ENCODE peak calls at places on chromosomes 4 and X, in five cellular contexts. One of them, this sample, is unnamed.

GRCh38 chr4:156734965-156735895 is 236.4 kb downstream of the PDGFC start:
- DNase-seq in NCI-H1105 treated with DMSO at 0.1 percent for 48 hours: no peak
- DNase-seq in caudate nucleus: no peak
- DNase-seq in mucosa of descending colon: no peak
- DNase-seq in NCI-H2227 treated with DMSO at 0.1 percent for 48 hours: no peak
- DNase-seq in this sample: no peak

GRCh38 chr4:137819964-137820383 is 287.7 kb upstream of the PCDH18 start:
- DNase-seq in NCI-H1105 treated with DMSO at 0.1 percent for 48 hours: peak
- DNase-seq in caudate nucleus: no peak
- DNase-seq in NCI-H2227 treated with DMSO at 0.1 percent for 48 hours: no peak
- DNase-seq in mucosa of descending colon: peak
- DNase-seq in this sample: peak

GRCh38 chr4:106481801-106482200 is 113.2 kb upstream of the GIMD1 start:
- DNase-seq in NCI-H1105 treated with DMSO at 0.1 percent for 48 hours: no peak
- DNase-seq in mucosa of descending colon: no peak
- DNase-seq in caudate nucleus: no peak
- DNase-seq in NCI-H2227 treated with DMSO at 0.1 percent for 48 hours: no peak
- DNase-seq in this sample: no peak

GRCh38 chrX:69107231-69107739 is 58.0 kb downstream of the PJA1 start:
- DNase-seq in NCI-H1105 treated with DMSO at 0.1 percent for 48 hours: no peak
- DNase-seq in mucosa of descending colon: no peak
- DNase-seq in caudate nucleus: no peak
- DNase-seq in NCI-H2227 treated with DMSO at 0.1 percent for 48 hours: peak
- DNase-seq in this sample: peak

GRCh38 chrX:25048176-25048575 is 32.4 kb upstream of the ARX start:
- DNase-seq in mucosa of descending colon: no peak
- DNase-seq in NCI-H1105 treated with DMSO at 0.1 percent for 48 hours: no peak
- DNase-seq in NCI-H2227 treated with DMSO at 0.1 percent for 48 hours: no peak
- DNase-seq in caudate nucleus: no peak
- DNase-seq in this sample: no peak

GRCh38 chrX:12332786-12333347 is 194.6 kb downstream of the FRMPD4 start:
- DNase-seq in NCI-H1105 treated with DMSO at 0.1 percent for 48 hours: no peak
- DNase-seq in mucosa of descending colon: no peak
- DNase-seq in caudate nucleus: no peak
- DNase-seq in NCI-H2227 treated with DMSO at 0.1 percent for 48 hours: no peak
- DNase-seq in this sample: no peak

GRCh38 chrX:27565992-27566391 is 24.2 kb upstream of the DCAF8L2 start:
- DNase-seq in NCI-H1105 treated with DMSO at 0.1 percent for 48 hours: no peak
- DNase-seq in NCI-H2227 treated with DMSO at 0.1 percent for 48 hours: no peak
- DNase-seq in caudate nucleus: no peak
- DNase-seq in mucosa of descending colon: no peak
- DNase-seq in this sample: no peak

GRCh38 chrX:134418317-134419113 is 41.5 kb upstream of the HPRT1 start:
- DNase-seq in caudate nucleus: no peak
- DNase-seq in NCI-H1105 treated with DMSO at 0.1 percent for 48 hours: no peak
- DNase-seq in NCI-H2227 treated with DMSO at 0.1 percent for 48 hours: no peak
- DNase-seq in mucosa of descending colon: no peak
- DNase-seq in this sample: no peak

GRCh38 chrX:54415534-54416350 is 24.5 kb upstream of the TSR2 start:
- DNase-seq in NCI-H1105 treated with DMSO at 0.1 percent for 48 hours: no peak
- DNase-seq in mucosa of descending colon: no peak
- DNase-seq in NCI-H2227 treated with DMSO at 0.1 percent for 48 hours: no peak
- DNase-seq in caudate nucleus: no peak
- DNase-seq in this sample: no peak

GRCh38 chrX:11764602-11765067 is 6.6 kb downstream of the MSL3 start:
- DNase-seq in mucosa of descending colon: no peak
- DNase-seq in NCI-H1105 treated with DMSO at 0.1 percent for 48 hours: no peak
- DNase-seq in NCI-H2227 treated with DMSO at 0.1 percent for 48 hours: no peak
- DNase-seq in caudate nucleus: no peak
- DNase-seq in this sample: no peak

GRCh38 chrX:40095588-40096394 is 2.0 kb downstream of the BCOR start:
- DNase-seq in mucosa of descending colon: no peak
- DNase-seq in caudate nucleus: peak
- DNase-seq in NCI-H2227 treated with DMSO at 0.1 percent for 48 hours: peak
- DNase-seq in NCI-H1105 treated with DMSO at 0.1 percent for 48 hours: no peak
- DNase-seq in this sample: no peak

GRCh38 chr4:128288689-128289106 is 1.1 kb upstream of the PGRMC2 start:
- DNase-seq in NCI-H1105 treated with DMSO at 0.1 percent for 48 hours: peak
- DNase-seq in mucosa of descending colon: peak
- DNase-seq in NCI-H2227 treated with DMSO at 0.1 percent for 48 hours: peak
- DNase-seq in caudate nucleus: no peak
- DNase-seq in this sample: peak

GRCh38 chrX:40107291-40108083 is 9.7 kb upstream of the BCOR start:
- DNase-seq in mucosa of descending colon: peak
- DNase-seq in NCI-H1105 treated with DMSO at 0.1 percent for 48 hours: no peak
- DNase-seq in caudate nucleus: peak
- DNase-seq in NCI-H2227 treated with DMSO at 0.1 percent for 48 hours: peak
- DNase-seq in this sample: peak

GRCh38 chr4:146033149-146033548 is 94.5 kb upstream of the ZNF827 start:
- DNase-seq in NCI-H1105 treated with DMSO at 0.1 percent for 48 hours: no peak
- DNase-seq in caudate nucleus: no peak
- DNase-seq in NCI-H2227 treated with DMSO at 0.1 percent for 48 hours: no peak
- DNase-seq in mucosa of descending colon: peak
- DNase-seq in this sample: peak

GRCh38 chr4:123856689-123857545 is 460.3 kb downstream of the SPRY1 start:
- DNase-seq in NCI-H2227 treated with DMSO at 0.1 percent for 48 hours: no peak
- DNase-seq in mucosa of descending colon: peak
- DNase-seq in caudate nucleus: no peak
- DNase-seq in NCI-H1105 treated with DMSO at 0.1 percent for 48 hours: peak
- DNase-seq in this sample: no peak

GRCh38 chr4:147247577-147247976 is 233.3 kb upstream of the EDNRA start:
- DNase-seq in caudate nucleus: no peak
- DNase-seq in mucosa of descending colon: no peak
- DNase-seq in NCI-H2227 treated with DMSO at 0.1 percent for 48 hours: no peak
- DNase-seq in NCI-H1105 treated with DMSO at 0.1 percent for 48 hours: no peak
- DNase-seq in this sample: no peak

GRCh38 chrX:86910602-86911311 is 606.8 kb upstream of the KLHL4 start:
- DNase-seq in NCI-H1105 treated with DMSO at 0.1 percent for 48 hours: no peak
- DNase-seq in caudate nucleus: no peak
- DNase-seq in NCI-H2227 treated with DMSO at 0.1 percent for 48 hours: no peak
- DNase-seq in mucosa of descending colon: no peak
- DNase-seq in this sample: no peak

GRCh38 chrX:154384284-154384892 is 5.3 kb downstream of the EMD start:
- DNase-seq in NCI-H2227 treated with DMSO at 0.1 percent for 48 hours: no peak
- DNase-seq in caudate nucleus: no peak
- DNase-seq in NCI-H1105 treated with DMSO at 0.1 percent for 48 hours: no peak
- DNase-seq in mucosa of descending colon: no peak
- DNase-seq in this sample: no peak

GRCh38 chr4:75135068-75135825 is 202.3 kb downstream of the PARM1 start:
- DNase-seq in mucosa of descending colon: no peak
- DNase-seq in NCI-H1105 treated with DMSO at 0.1 percent for 48 hours: no peak
- DNase-seq in caudate nucleus: no peak
- DNase-seq in NCI-H2227 treated with DMSO at 0.1 percent for 48 hours: no peak
- DNase-seq in this sample: no peak

GRCh38 chr4:5198586-5198985 is 147.3 kb downstream of the STK32B start:
- DNase-seq in caudate nucleus: no peak
- DNase-seq in mucosa of descending colon: no peak
- DNase-seq in NCI-H1105 treated with DMSO at 0.1 percent for 48 hours: no peak
- DNase-seq in NCI-H2227 treated with DMSO at 0.1 percent for 48 hours: no peak
- DNase-seq in this sample: no peak

GRCh38 chr4:54229631-54230478 is 762 bp downstream of the PDGFRA start:
- DNase-seq in caudate nucleus: no peak
- DNase-seq in NCI-H1105 treated with DMSO at 0.1 percent for 48 hours: no peak
- DNase-seq in NCI-H2227 treated with DMSO at 0.1 percent for 48 hours: no peak
- DNase-seq in mucosa of descending colon: no peak
- DNase-seq in this sample: no peak

GRCh38 chr4:140256941-140257340 is 103.0 kb upstream of the MAML3 start:
- DNase-seq in caudate nucleus: no peak
- DNase-seq in NCI-H1105 treated with DMSO at 0.1 percent for 48 hours: no peak
- DNase-seq in mucosa of descending colon: no peak
- DNase-seq in NCI-H2227 treated with DMSO at 0.1 percent for 48 hours: no peak
- DNase-seq in this sample: peak

GRCh38 chrX:39310925-39311324 is 509.7 kb downstream of the MID1IP1 start:
- DNase-seq in NCI-H2227 treated with DMSO at 0.1 percent for 48 hours: no peak
- DNase-seq in caudate nucleus: no peak
- DNase-seq in mucosa of descending colon: no peak
- DNase-seq in NCI-H1105 treated with DMSO at 0.1 percent for 48 hours: no peak
- DNase-seq in this sample: no peak

GRCh38 chr4:8747467-8747841 is 124.2 kb downstream of the HMX1 start:
- DNase-seq in caudate nucleus: no peak
- DNase-seq in mucosa of descending colon: no peak
- DNase-seq in NCI-H2227 treated with DMSO at 0.1 percent for 48 hours: no peak
- DNase-seq in NCI-H1105 treated with DMSO at 0.1 percent for 48 hours: no peak
- DNase-seq in this sample: no peak

GRCh38 chr4:164485169-164485568 is 268.8 kb upstream of the SMIM31 start:
- DNase-seq in mucosa of descending colon: no peak
- DNase-seq in NCI-H2227 treated with DMSO at 0.1 percent for 48 hours: no peak
- DNase-seq in NCI-H1105 treated with DMSO at 0.1 percent for 48 hours: no peak
- DNase-seq in caudate nucleus: no peak
- DNase-seq in this sample: no peak

GRCh38 chr4:85925071-85925470 is 434.8 kb downstream of the MAPK10 start:
- DNase-seq in mucosa of descending colon: no peak
- DNase-seq in NCI-H2227 treated with DMSO at 0.1 percent for 48 hours: no peak
- DNase-seq in NCI-H1105 treated with DMSO at 0.1 percent for 48 hours: no peak
- DNase-seq in caudate nucleus: no peak
- DNase-seq in this sample: no peak

GRCh38 chr4:10458190-10458589 is 964 bp upstream of the ZNF518B start:
- DNase-seq in NCI-H1105 treated with DMSO at 0.1 percent for 48 hours: no peak
- DNase-seq in caudate nucleus: no peak
- DNase-seq in mucosa of descending colon: peak
- DNase-seq in NCI-H2227 treated with DMSO at 0.1 percent for 48 hours: no peak
- DNase-seq in this sample: no peak

GRCh38 chr4:152860057-152860456 is 76.1 kb upstream of the FHDC1 start:
- DNase-seq in NCI-H2227 treated with DMSO at 0.1 percent for 48 hours: no peak
- DNase-seq in NCI-H1105 treated with DMSO at 0.1 percent for 48 hours: no peak
- DNase-seq in caudate nucleus: no peak
- DNase-seq in mucosa of descending colon: no peak
- DNase-seq in this sample: no peak

GRCh38 chrX:12412561-12412960 is 274.3 kb downstream of the FRMPD4 start:
- DNase-seq in NCI-H1105 treated with DMSO at 0.1 percent for 48 hours: no peak
- DNase-seq in mucosa of descending colon: no peak
- DNase-seq in NCI-H2227 treated with DMSO at 0.1 percent for 48 hours: no peak
- DNase-seq in caudate nucleus: no peak
- DNase-seq in this sample: no peak

This sample was measured in PC-9.